ENCODE peak calls at places on chromosomes 7 and 10, in four cellular contexts. C, W, E and Q are unnamed samples.

GRCh38 chr10:30038961-30039536 is 20.3 kb downstream of the JCAD start:
- DNase-seq in C (no peak), W (no peak), E (no peak), Q (no peak)

GRCh38 chr10:96390460-96390864 is 31.7 kb upstream of the OPALIN start:
- DNase-seq in C (no peak), W (no peak), E (no peak), Q (no peak)

GRCh38 chr10:46549171-46550075 is 7.0 kb downstream of the GPRIN2 start:
- DNase-seq in C (no peak), W (no peak), E (peak), Q (peak)

GRCh38 chr7:105189859-105190492 is 176.0 kb downstream of the KMT2E start:
- DNase-seq in C (no peak), W (peak), E (no peak), Q (no peak)

GRCh38 chr10:27584302-27584701 is 80.2 kb downstream of the RAB18 start:
- DNase-seq in C (no peak), W (no peak), E (no peak), Q (no peak)

GRCh38 chr7:83162402-83163256 is at the start of gene PCLO:
- DNase-seq in C (peak), W (peak), E (peak), Q (peak)

GRCh38 chr10:77392851-77393250 is 244.8 kb downstream of the KCNMA1 start:
- DNase-seq in C (no peak), W (peak), E (no peak), Q (no peak)

GRCh38 chr7:105779856-105780815 is 96.3 kb downstream of the ATXN7L1 start:
- DNase-seq in C (no peak), W (no peak), E (no peak), Q (no peak)

GRCh38 chr10:86079088-86079487 is 287.5 kb downstream of the GRID1 start:
- DNase-seq in C (no peak), W (no peak), E (peak), Q (peak)

GRCh38 chr10:117441812-117442443 is 66.7 kb upstream of the PDZD8 start:
- DNase-seq in C (no peak), W (peak), E (no peak), Q (no peak)

GRCh38 chr10:128077155-128077875 is 48.9 kb downstream of the MKI67 start:
- DNase-seq in C (no peak), W (no peak), E (peak), Q (no peak)

GRCh38 chr7:107103369-107103768 is 58.9 kb downstream of the PRKAR2B start:
- DNase-seq in C (peak), W (peak), E (no peak), Q (no peak)

GRCh38 chr7:135251502-135252327 is 18.1 kb downstream of the STRA8 start:
- DNase-seq in C (no peak), W (no peak), E (no peak), Q (no peak)

GRCh38 chr10:127851661-127852205 is 41.0 kb downstream of the CLRN3 start:
- DNase-seq in C (no peak), W (no peak), E (no peak), Q (no peak)

GRCh38 chr7:47247132-47247531 is 334.8 kb downstream of the TNS3 start:
- DNase-seq in C (no peak), W (no peak), E (no peak), Q (no peak)

GRCh38 chr10:89217057-89217990 is 10.2 kb upstream of the CH25H start:
- DNase-seq in C (peak), W (peak), E (no peak), Q (no peak)

GRCh38 chr7:33300131-33300530 is 170.8 kb downstream of the BBS9 start:
- DNase-seq in C (no peak), W (no peak), E (no peak), Q (no peak)

GRCh38 chr7:33300742-33301141 is 171.4 kb downstream of the BBS9 start:
- DNase-seq in C (no peak), W (no peak), E (no peak), Q (no peak)

GRCh38 chr7:33299425-33299824 is 170.1 kb downstream of the BBS9 start:
- DNase-seq in C (no peak), W (no peak), E (no peak), Q (no peak)

DNA sequence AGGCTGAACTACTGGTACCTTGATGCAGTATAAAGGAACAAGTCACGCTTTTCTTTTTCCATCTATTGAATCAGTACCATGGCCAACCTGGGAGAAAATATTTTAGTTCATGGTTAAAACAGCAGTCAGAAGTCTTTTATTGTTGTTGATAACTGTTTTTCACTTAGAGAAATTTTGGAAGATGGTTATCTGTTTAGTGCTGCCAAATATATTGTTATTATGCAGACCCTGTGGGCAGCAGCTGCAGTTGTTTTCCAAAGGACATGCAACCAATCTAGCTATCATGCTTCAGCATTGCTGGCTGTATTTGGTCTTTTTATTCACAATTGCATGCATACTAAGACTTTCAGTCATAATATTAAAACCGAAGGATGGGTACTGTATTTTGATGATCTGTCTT is 169.5 kb downstream of the BBS9 start:
- DNase-seq in C (no peak), W (no peak), E (no peak), Q (no peak)
- TF ChIP-seq CTCF in C (no peak), W (no peak), E (no peak), Q (no peak)

GRCh38 chr10:22171131-22171530 is 46.7 kb downstream of the EBLN1 start:
- DNase-seq in C (no peak), W (no peak), E (no peak), Q (no peak)

GRCh38 chr10:22174442-22174841 is 43.4 kb downstream of the EBLN1 start:
- DNase-seq in C (no peak), W (no peak), E (no peak), Q (no peak)

GRCh38 chr10:22170582-22170981 is 47.2 kb downstream of the EBLN1 start:
- DNase-seq in C (no peak), W (no peak), E (no peak), Q (no peak)
- TF ChIP-seq CTCF in C (no peak), W (no peak), E (no peak), Q (no peak)

DNA sequence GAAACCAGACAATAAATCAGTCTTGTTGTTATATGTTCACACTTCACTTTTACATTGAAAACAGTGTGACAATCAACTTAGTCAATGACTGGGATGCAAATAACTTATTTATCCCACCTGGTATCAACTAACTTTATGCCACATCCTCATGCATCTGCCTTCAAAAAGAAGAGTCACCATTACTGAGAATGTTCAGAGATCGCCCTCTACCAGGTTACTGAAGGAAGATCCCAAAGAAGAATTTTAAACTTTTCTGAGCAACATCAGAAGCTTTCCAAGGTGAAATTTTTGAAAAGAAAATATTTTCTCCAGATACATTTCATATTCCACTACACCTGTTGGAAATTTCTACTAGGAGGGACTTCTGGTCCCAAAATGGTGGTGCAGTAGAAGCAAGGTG is 359.5 kb downstream of the PTPRN2 start:
- DNase-seq in C (no peak), W (no peak), E (no peak), Q (no peak)
- TF ChIP-seq CTCF in C (peak), W (no peak), E (peak), Q (peak)

DNA sequence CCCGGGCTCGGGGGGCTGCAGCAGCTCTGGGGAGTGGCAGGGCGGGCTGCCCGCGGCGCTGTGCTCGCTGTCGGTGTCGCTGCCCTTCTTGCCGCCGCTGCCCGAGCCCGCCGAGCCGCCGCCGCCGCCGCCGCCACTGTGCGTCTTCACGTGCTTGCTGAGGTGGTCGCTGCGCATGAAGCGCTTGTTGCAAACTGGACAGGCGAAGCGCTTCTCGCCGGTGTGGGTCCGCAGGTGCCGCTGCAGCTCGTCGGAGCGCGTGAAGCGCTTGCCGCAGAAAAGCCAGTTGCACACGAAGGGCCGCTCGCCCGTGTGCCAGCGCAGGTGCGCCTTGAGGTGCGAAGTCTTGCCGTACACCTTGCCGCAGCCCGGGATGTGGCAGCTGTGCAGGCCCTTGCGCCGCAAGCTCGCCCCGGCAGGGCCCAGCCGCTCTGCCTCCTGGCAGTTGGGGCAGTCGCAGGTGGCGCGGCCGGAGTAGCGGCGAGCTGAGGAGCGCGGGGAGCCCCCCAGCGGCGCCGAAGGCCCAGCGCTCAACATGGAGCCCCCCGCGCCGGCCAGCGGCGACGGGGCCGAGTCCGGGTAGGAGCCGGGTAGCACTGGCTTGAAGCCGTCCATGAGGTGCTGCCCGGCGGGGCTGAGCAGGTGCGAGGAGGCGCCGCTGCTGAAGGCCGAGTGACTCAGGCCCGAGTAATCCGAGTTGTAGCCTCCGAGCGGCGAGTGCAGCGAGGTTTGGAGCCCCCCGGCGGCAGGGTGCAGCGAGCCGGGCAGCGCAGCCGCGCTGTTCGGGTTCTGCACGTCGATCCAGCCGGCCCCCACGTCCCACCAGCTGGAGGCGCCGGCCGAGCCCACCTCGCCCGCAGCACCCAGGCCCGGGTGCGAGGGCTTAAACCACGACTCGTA is 2.1 kb downstream of the SP8 start:
- DNase-seq in C (no peak), W (peak), E (peak), Q (peak)
- TF ChIP-seq CTCF in C (peak), W (peak), E (peak), Q (peak)

GRCh38 chr7:17009007-17009719 is 127.4 kb upstream of the AGR3 start:
- DNase-seq in C (no peak), W (peak), E (no peak), Q (no peak)
- TF ChIP-seq CTCF in C (no peak), W (peak), E (peak), Q (peak)

GRCh38 chr10:104197364-104197763 is 34.8 kb downstream of the CFAP43 start:
- DNase-seq in C (no peak), W (peak), E (no peak), Q (no peak)
- TF ChIP-seq CTCF in C (no peak), W (peak), E (no peak), Q (no peak)

GRCh38 chr7:156194813-156195212 is 382.6 kb upstream of the SHH start:
- DNase-seq in C (no peak), W (no peak), E (no peak), Q (no peak)
- TF ChIP-seq CTCF in C (no peak), W (no peak), E (no peak), Q (no peak)

DNA sequence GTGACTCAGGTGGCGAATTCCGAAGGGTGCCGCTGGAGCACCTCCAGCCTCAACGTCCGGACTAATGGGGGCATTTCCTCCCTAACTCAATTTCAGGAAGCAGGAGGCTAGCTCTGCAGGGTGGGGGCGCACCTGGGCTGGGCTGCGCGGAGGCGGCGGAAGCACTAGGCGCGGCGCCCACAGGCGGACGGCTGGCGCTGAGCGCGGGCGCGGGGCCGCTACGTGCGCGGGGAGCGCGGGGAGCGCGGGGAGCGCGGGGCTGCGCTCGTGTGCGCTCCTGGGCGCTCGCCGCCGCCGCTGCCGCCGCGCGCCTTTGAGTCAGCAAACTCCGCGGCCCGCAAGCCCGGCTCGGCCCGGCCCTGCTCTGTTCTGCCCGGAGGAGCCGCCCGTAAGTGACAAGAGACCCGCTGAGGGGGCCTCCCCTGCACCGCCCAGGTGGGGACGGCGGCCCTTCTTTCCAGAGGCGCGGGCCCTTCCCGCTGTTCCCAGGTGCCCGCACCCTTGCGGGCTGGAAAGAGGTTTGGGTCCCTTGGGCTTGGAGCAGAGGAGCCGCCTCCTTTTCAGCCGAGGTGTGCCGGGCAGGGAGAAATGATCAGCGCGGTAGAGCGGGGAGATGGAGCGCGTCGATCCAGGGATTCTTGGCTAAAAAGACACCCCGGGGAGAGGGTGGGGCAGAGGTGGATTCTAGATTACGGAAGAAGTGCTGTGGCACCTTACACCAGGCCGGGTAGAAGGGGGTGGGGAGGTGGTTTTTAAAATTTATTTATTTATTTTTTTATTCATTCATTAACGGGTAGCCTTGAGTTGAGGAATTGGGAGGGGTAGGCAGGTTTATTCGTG is at the start of gene SNX10:
- DNase-seq in C (peak), W (peak), E (peak), Q (peak)
- TF ChIP-seq CTCF in C (no peak), W (peak), E (peak), Q (peak)

DNA sequence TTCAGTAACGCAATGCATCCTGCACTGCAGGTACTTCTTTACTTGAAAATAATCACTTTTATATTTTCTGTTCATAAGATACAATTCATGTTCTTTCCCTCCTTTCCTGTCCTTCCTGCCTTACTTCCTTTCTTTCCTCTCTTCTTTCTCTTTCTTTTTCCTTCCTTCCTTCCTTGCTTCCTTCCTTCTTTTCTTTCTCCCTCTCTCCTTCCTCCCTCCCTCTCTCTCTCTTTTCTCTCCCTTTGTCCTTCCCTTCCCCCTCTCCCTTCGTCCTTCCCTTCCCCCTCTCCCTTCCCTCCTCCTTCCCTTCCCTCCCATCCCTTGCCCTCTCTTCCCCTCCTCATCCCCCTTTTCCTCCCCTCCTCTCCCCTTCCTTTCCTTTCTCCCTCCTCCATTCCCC is 227.8 kb upstream of the KLF6 start:
- DNase-seq in C (no peak), W (no peak), E (no peak), Q (no peak)
- TF ChIP-seq CTCF in C (no peak), W (no peak), E (no peak), Q (no peak)

GRCh38 chr7:94374231-94374630 is 20.5 kb upstream of the COL1A2 start:
- DNase-seq in C (no peak), W (peak), E (peak), Q (no peak)
- TF ChIP-seq CTCF in C (no peak), W (no peak), E (no peak), Q (no peak)